ENCODE peak calls at places on chromosomes 12 and 14, in eight cellular contexts. T is endothelial cell, I is GM06990, X is MM.1S, W is body of pancreas, N is adrenal gland, J is Peyer's patch, A is colonic mucosa. M is an unnamed sample.

GRCh38 chr12:14921218-14921617 is 17.1 kb downstream of the ERP27 start:
- DNase-seq in T (no peak), I (no peak), X (no peak), W (no peak), N (no peak), J (no peak), A (no peak), M (no peak)

GRCh38 chr14:34223302-34224150 is 238.5 kb downstream of the SPTSSA start:
- DNase-seq in T (no peak), I (no peak), X (no peak), W (no peak), N (no peak), J (no peak), A (no peak), M (no peak)

GRCh38 chr12:238736-239398 is 23.8 kb downstream of the SLC6A13 start:
- DNase-seq in T (no peak), I (no peak), X (no peak), W (no peak), N (no peak), J (no peak), A (no peak), M (peak)

GRCh38 chr12:106790020-106790419 is 15.5 kb downstream of the RIC8B start:
- DNase-seq in T (no peak), I (no peak), X (no peak), W (no peak), N (no peak), J (no peak), A (no peak), M (no peak)

GRCh38 chr14:24272442-24272841 is 1.0 kb upstream of the RABGGTA start:
- DNase-seq in T (no peak), I (no peak), X (no peak), W (no peak), N (no peak), J (no peak), A (no peak), M (no peak)

GRCh38 chr12:113136128-113136989 is 798 bp upstream of the RASAL1 start:
- DNase-seq in T (no peak), I (no peak), X (no peak), W (no peak), N (peak), J (no peak), A (peak), M (no peak)

GRCh38 chr14:90536092-90536491 is 139.3 kb downstream of the CALM1 start:
- DNase-seq in T (no peak), I (no peak), X (no peak), W (no peak), N (no peak), J (no peak), A (no peak), M (peak)

GRCh38 chr14:85188836-85189235 is 341.1 kb upstream of the FLRT2 start:
- DNase-seq in T (no peak), I (no peak), X (no peak), W (no peak), N (no peak), J (no peak), A (no peak), M (no peak)

GRCh38 chr14:105419305-105420091 is at the start of gene MTA1:
- DNase-seq in T (no peak), I (peak), X (no peak), W (no peak), N (peak), J (peak), A (peak), M (no peak)

GRCh38 chr12:93243689-93244513 is 133.8 kb upstream of the NUDT4 start:
- DNase-seq in T (no peak), I (peak), X (peak), W (no peak), N (peak), J (no peak), A (peak), M (peak)

GRCh38 chr12:89167986-89168385 is 184.3 kb downstream of the DUSP6 start:
- DNase-seq in T (no peak), I (no peak), X (no peak), W (no peak), N (no peak), J (no peak), A (no peak), M (no peak)

GRCh38 chr14:79724934-79725717 is 486.2 kb downstream of the DIO2 start:
- DNase-seq in T (no peak), I (no peak), X (peak), W (peak), N (no peak), J (no peak), A (peak), M (no peak)

GRCh38 chr12:103279444-103279843 is 216.3 kb downstream of the C12orf42 start:
- DNase-seq in T (no peak), I (peak), X (peak), W (no peak), N (no peak), J (no peak), A (no peak), M (no peak)

GRCh38 chr14:101083564-101084435 is 180.3 kb upstream of the RTL1 start:
- DNase-seq in T (no peak), I (no peak), X (no peak), W (no peak), N (no peak), J (no peak), A (peak), M (no peak)

GRCh38 chr14:71242237-71242748 is 335.0 kb downstream of the PCNX1 start:
- DNase-seq in T (no peak), I (no peak), X (no peak), W (no peak), N (peak), J (no peak), A (no peak), M (peak)

GRCh38 chr12:1830981-1831930 is 10.9 kb downstream of the LRTM2 start:
- DNase-seq in T (peak), I (no peak), X (peak), W (peak), N (peak), J (no peak), A (no peak), M (peak)

GRCh38 chr12:116166306-116166705 is 111.2 kb downstream of the MED13L start:
- DNase-seq in T (no peak), I (no peak), X (no peak), W (no peak), N (no peak), J (no peak), A (no peak), M (no peak)

GRCh38 chr12:16939871-16940306 is 333.9 kb upstream of the LMO3 start:
- DNase-seq in T (peak), I (peak), X (peak), W (peak), N (peak), J (no peak), A (peak), M (no peak)

GRCh38 chr12:102349079-102349478 is 131.3 kb downstream of the IGF1 start:
- DNase-seq in T (no peak), I (no peak), X (no peak), W (no peak), N (no peak), J (no peak), A (no peak), M (no peak)

GRCh38 chr12:52903285-52903854 is 1.5 kb downstream of the KRT8 start:
- DNase-seq in T (peak), I (peak), X (no peak), W (peak), N (peak), J (peak), A (peak), M (peak)

GRCh38 chr12:6538420-6539275 is 4.3 kb downstream of the GAPDH start:
- DNase-seq in T (no peak), I (peak), X (peak), W (no peak), N (no peak), J (no peak), A (no peak), M (no peak)

GRCh38 chr14:68468437-68469207 is 324.2 kb downstream of the ZFP36L1 start:
- DNase-seq in T (no peak), I (no peak), X (no peak), W (no peak), N (no peak), J (no peak), A (no peak), M (no peak)
- TF ChIP-seq CTCF in T (no peak), I (no peak), X (no peak), W (no peak), N (no peak), J (no peak), A (no peak), M (no peak)

GRCh38 chr12:110932048-110932447 is 11.7 kb upstream of the MYL2 start:
- DNase-seq in T (peak), I (no peak), X (no peak), W (no peak), N (no peak), J (no peak), A (no peak), M (no peak)
- TF ChIP-seq CTCF in T (peak), I (peak), X (peak), W (no peak), N (no peak), J (no peak), A (no peak), M (no peak)

DNA sequence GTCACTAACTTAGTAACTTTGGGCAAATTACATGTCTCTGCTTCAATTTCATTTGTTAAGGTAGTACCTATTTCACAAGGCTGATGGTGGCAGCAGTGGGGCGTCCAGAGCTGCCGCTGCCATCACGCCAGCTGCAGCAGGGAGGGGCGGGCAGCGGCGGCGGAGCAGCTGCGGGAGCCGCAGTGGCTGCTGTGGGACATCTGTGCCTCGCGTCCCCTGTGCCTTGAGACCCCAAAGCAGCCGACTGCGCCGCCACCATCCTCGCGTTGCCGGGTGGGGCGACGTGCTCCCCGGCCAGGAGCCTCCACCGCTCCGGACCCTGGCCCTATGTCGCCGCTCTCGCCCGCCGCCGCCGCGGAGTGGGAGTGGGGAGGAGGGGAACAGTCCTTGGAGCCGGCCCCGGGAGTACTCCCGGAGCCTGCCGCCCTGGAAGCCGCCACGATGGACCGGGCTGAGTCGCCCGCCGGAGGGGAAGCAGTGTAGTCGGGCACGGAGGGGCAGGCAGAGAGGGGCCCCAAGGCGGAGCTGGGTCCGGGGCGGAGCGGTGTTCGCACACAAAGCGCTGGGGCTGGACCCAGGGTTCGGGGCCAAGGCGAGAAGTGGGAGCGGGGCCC is 51.4 kb downstream of the A2M start:
- DNase-seq in T (peak), I (peak), X (peak), W (peak), N (peak), J (peak), A (peak), M (peak)
- TF ChIP-seq CTCF in T (no peak), I (peak), X (peak), W (no peak), N (no peak), J (no peak), A (peak), M (peak)

GRCh38 chr14:96106891-96107290 is 67.7 kb downstream of the C14orf132 start:
- DNase-seq in T (no peak), I (no peak), X (no peak), W (no peak), N (no peak), J (peak), A (no peak), M (no peak)
- TF ChIP-seq CTCF in T (no peak), I (no peak), X (no peak), W (no peak), N (no peak), J (no peak), A (no peak), M (no peak)

DNA sequence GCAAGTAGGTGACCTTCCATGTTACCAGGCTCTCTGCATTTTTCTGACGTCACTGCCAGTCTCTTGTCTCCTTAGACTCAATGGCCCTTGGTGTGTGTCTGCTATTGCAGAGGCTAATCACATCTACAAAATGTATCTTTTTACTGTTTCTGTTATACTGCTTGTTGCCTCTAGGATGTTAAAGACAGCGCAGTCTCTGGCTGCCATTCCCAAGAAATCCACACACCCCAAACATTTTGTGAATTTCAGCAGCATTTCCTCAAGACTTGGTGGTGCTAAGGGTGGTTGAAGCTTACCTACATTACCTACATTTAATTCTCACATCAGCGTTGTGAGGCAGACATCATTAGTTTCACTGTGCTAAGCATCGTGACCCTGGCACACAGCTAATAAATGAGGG is 87.2 kb downstream of the C12orf75 start:
- DNase-seq in T (no peak), I (no peak), X (no peak), W (no peak), N (no peak), J (no peak), A (no peak), M (no peak)
- TF ChIP-seq CTCF in T (no peak), I (no peak), X (no peak), W (no peak), N (no peak), J (no peak), A (no peak), M (no peak)

DNA sequence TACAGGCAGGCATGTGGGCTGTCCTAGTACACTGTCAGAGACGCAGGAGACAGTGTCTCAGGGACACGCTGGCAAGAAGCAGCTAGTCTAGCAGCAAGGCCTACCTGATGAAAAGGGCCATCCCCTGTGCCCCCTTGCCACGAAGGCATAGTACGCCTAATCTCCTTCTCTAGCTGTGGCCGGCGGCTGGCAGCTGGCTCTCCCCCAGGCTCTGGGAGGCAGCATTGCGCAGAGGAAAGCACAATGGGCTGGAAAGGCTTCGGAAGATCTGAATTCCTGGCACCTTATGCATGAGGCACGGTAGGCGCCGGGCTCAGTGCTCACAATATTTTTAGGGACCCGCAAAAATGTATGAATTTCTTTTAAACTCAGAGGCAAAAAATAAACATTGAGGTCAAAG is 16.0 kb upstream of the PLEKHH1 start:
- DNase-seq in T (peak), I (no peak), X (no peak), W (peak), N (peak), J (no peak), A (no peak), M (no peak)
- TF ChIP-seq CTCF in T (no peak), I (no peak), X (no peak), W (no peak), N (no peak), J (no peak), A (no peak), M (no peak)

DNA sequence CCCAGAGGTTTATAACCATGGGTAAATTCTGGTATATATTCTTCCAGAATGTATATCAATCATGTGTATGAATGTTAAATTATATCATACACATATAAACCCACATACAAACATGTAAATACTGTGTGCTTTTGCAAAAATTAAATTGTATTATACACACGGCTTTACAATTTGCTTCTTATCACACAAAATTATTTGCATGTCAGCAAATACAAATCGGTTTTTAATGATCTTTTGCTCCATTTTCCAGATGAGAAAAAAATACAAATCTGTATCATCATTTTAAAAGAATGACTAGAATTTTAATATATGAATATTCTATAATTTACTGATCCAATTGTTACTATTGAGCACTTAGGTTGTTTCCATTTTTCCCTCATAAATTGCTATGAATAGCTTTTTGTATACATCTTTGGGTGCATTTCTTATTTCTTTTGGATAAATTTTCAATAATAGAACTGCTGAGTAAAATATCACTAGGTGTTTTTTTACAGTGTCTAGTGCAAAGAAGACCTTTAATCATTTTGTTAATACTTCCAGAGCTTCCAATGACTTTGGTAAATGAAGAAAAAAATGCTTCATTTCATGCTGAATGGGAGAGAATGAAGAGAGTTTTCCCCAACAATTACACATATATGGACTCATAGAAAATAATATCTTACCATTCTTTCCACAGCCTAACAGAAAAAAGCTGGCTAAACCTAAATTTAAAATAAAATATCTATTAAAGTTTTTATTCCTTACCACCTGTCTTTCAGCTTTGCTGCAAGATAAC is 3.5 kb downstream of the LYZ start:
- DNase-seq in T (no peak), I (no peak), X (no peak), W (no peak), N (no peak), J (no peak), A (no peak), M (no peak)
- TF ChIP-seq CTCF in T (no peak), I (no peak), X (no peak), W (no peak), N (no peak), J (no peak), A (no peak), M (no peak)

M was measured in uterus.